ENCODE peak calls at places on chromosomes 13 and 19, in four cellular contexts. One of them, this sample, is unnamed.

GRCh38 chr13:30108216-30108912 is 199.0 kb downstream of the KATNAL1 start:
- DNase-seq in K562: no peak
- DNase-seq in HCT116: no peak
- DNase-seq in H1: no peak
- DNase-seq in this sample: no peak

GRCh38 chr19:42386974-42387707 is 3.0 kb downstream of the CNFN start:
- DNase-seq in K562: peak
- DNase-seq in HCT116: peak
- DNase-seq in H1: no peak
- DNase-seq in this sample: peak

GRCh38 chr13:113665582-113666323 is 1.3 kb upstream of the GRK1 start:
- DNase-seq in K562: no peak
- DNase-seq in HCT116: no peak
- DNase-seq in H1: no peak
- DNase-seq in this sample: no peak

GRCh38 chr19:33888665-33889064 is 92.0 kb downstream of the KCTD15 start:
- DNase-seq in K562: no peak
- DNase-seq in HCT116: no peak
- DNase-seq in H1: no peak
- DNase-seq in this sample: no peak

GRCh38 chr13:24923305-24923640 is 159.3 kb downstream of the RNF17 start:
- DNase-seq in K562: peak
- DNase-seq in HCT116: no peak
- DNase-seq in H1: no peak
- DNase-seq in this sample: no peak

GRCh38 chr19:50051964-50052363 is 26.2 kb downstream of the ZNF473 start:
- DNase-seq in K562: no peak
- DNase-seq in HCT116: no peak
- DNase-seq in H1: no peak
- DNase-seq in this sample: no peak

GRCh38 chr13:43122706-43123268 is 99.4 kb downstream of the DNAJC15 start:
- DNase-seq in K562: no peak
- DNase-seq in HCT116: no peak
- DNase-seq in H1: no peak
- DNase-seq in this sample: no peak

GRCh38 chr19:5961969-5962945 is 15.7 kb downstream of the RANBP3 start:
- DNase-seq in K562: no peak
- DNase-seq in HCT116: no peak
- DNase-seq in H1: no peak
- DNase-seq in this sample: peak

GRCh38 chr13:46388846-46389245 is 1.8 kb upstream of the RUBCNL start:
- DNase-seq in K562: no peak
- DNase-seq in HCT116: no peak
- DNase-seq in H1: no peak
- DNase-seq in this sample: no peak

GRCh38 chr19:51018745-51019543 is 565 bp downstream of the KLK10 start:
- DNase-seq in K562: no peak
- DNase-seq in HCT116: no peak
- DNase-seq in H1: no peak
- DNase-seq in this sample: no peak

GRCh38 chr19:29785360-29785759 is 26.4 kb upstream of the CCNE1 start:
- DNase-seq in K562: no peak
- DNase-seq in HCT116: no peak
- DNase-seq in H1: no peak
- DNase-seq in this sample: no peak

GRCh38 chr13:99425485-99426341 is 75.6 kb upstream of the TM9SF2 start:
- DNase-seq in K562: no peak
- DNase-seq in HCT116: no peak
- DNase-seq in H1: no peak
- DNase-seq in this sample: no peak

GRCh38 chr19:54464044-54464623 is 556 bp upstream of the LENG9 start:
- DNase-seq in K562: peak
- DNase-seq in HCT116: peak
- DNase-seq in H1: peak
- DNase-seq in this sample: peak

GRCh38 chr19:44757057-44757734 is 8.7 kb downstream of the BCL3 start:
- DNase-seq in K562: peak
- DNase-seq in HCT116: no peak
- DNase-seq in H1: no peak
- DNase-seq in this sample: no peak

GRCh38 chr13:110639935-110640334 is 24.6 kb downstream of the NAXD start:
- DNase-seq in K562: no peak
- DNase-seq in HCT116: no peak
- DNase-seq in H1: no peak
- DNase-seq in this sample: no peak

GRCh38 chr19:14683439-14683838 is 6.4 kb upstream of the ZNF333 start:
- DNase-seq in K562: no peak
- DNase-seq in HCT116: no peak
- DNase-seq in H1: no peak
- DNase-seq in this sample: no peak

GRCh38 chr19:10501971-10502523 is 1.1 kb downstream of the KEAP1 start:
- DNase-seq in K562: peak
- DNase-seq in HCT116: no peak
- DNase-seq in H1: no peak
- DNase-seq in this sample: peak

GRCh38 chr19:6415592-6416190 is 8.9 kb downstream of the KHSRP start:
- DNase-seq in K562: no peak
- DNase-seq in HCT116: no peak
- DNase-seq in H1: no peak
- DNase-seq in this sample: no peak

GRCh38 chr13:41813426-41813825 is 147.5 kb downstream of the VWA8 start:
- DNase-seq in K562: no peak
- DNase-seq in HCT116: no peak
- DNase-seq in H1: no peak
- DNase-seq in this sample: no peak

GRCh38 chr13:54536112-54536511 is 1507.5 kb downstream of the OLFM4 start:
- DNase-seq in K562: no peak
- DNase-seq in HCT116: no peak
- DNase-seq in H1: no peak
- DNase-seq in this sample: no peak

GRCh38 chr19:34220472-34221063 is 33.8 kb upstream of the GARRE1 start:
- DNase-seq in K562: peak
- DNase-seq in HCT116: peak
- DNase-seq in H1: no peak
- DNase-seq in this sample: peak

GRCh38 chr19:48881741-48882657 is 9.8 kb downstream of the PPP1R15A start:
- DNase-seq in K562: no peak
- DNase-seq in HCT116: no peak
- DNase-seq in H1: peak
- DNase-seq in this sample: no peak

GRCh38 chr13:113532156-113532806 is 41.8 kb upstream of the DCUN1D2 start:
- DNase-seq in K562: no peak
- DNase-seq in HCT116: no peak
- DNase-seq in H1: peak
- DNase-seq in this sample: no peak

GRCh38 chr19:36686365-36687213 is 823 bp upstream of the ZNF567 start:
- DNase-seq in K562: peak
- DNase-seq in HCT116: no peak
- DNase-seq in H1: no peak
- DNase-seq in this sample: no peak

GRCh38 chr19:8363803-8364771 is at the start of gene ANGPTL4:
- DNase-seq in K562: peak
- DNase-seq in HCT116: peak
- DNase-seq in H1: no peak
- DNase-seq in this sample: no peak

GRCh38 chr19:51394045-51394836 is 3.9 kb upstream of the C19orf84 start:
- DNase-seq in K562: peak
- DNase-seq in HCT116: peak
- DNase-seq in H1: peak
- DNase-seq in this sample: peak

GRCh38 chr19:11236324-11237301 is 2.8 kb upstream of the ANGPTL8 start:
- DNase-seq in K562: no peak
- DNase-seq in HCT116: no peak
- DNase-seq in H1: no peak
- DNase-seq in this sample: peak

GRCh38 chr13:20942938-20943518 is 40.5 kb upstream of the XPO4 start:
- DNase-seq in K562: no peak
- DNase-seq in HCT116: no peak
- DNase-seq in H1: no peak
- DNase-seq in this sample: no peak

GRCh38 chr19:12623361-12624031 is 12.8 kb downstream of the ZNF791 start:
- DNase-seq in K562: no peak
- DNase-seq in HCT116: no peak
- DNase-seq in H1: no peak
- DNase-seq in this sample: no peak

GRCh38 chr19:34241513-34242337 is 12.6 kb upstream of the GARRE1 start:
- DNase-seq in K562: peak
- DNase-seq in HCT116: no peak
- DNase-seq in H1: peak
- DNase-seq in this sample: peak

GRCh38 chr13:113455384-113455783 is 2.1 kb upstream of the ADPRHL1 start:
- DNase-seq in K562: no peak
- DNase-seq in HCT116: no peak
- DNase-seq in H1: no peak
- DNase-seq in this sample: no peak

GRCh38 chr19:32651729-32652140 is 23.2 kb downstream of the ANKRD27 start:
- DNase-seq in K562: no peak
- DNase-seq in HCT116: no peak
- DNase-seq in H1: peak
- DNase-seq in this sample: no peak

GRCh38 chr19:55463583-55464031 is 944 bp downstream of the C19orf85 start:
- DNase-seq in K562: no peak
- DNase-seq in HCT116: no peak
- DNase-seq in H1: no peak
- DNase-seq in this sample: no peak

DNA sequence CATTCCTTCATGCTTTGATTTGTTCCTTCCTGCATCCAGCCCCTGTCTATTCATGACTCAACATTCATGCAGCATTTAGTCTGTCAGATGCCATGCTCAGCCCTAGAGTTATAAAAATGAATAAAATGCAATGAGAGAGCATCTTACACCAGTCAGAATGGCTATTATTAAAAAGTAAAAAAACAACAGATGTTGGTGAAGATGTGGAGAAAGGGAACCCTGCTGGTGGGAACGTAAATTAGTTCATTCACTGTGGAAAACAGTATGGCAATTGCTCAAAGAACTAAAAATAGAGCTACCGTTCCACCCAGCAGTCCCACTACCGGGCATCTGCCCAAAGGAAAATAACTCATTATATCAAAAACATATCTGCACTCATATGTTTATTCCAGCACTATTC is 70.0 kb upstream of the GTF3A start:
- DNase-seq in K562: no peak
- DNase-seq in HCT116: no peak
- DNase-seq in H1: no peak
- DNase-seq in this sample: no peak
- TF ChIP-seq CEBPB in K562: no peak
- TF ChIP-seq CEBPB in HCT116: no peak
- TF ChIP-seq CEBPB in H1: no peak
- TF ChIP-seq CEBPB in this sample: no peak

GRCh38 chr19:17074628-17075034 is 621 bp downstream of the HAUS8 start:
- DNase-seq in K562: no peak
- DNase-seq in HCT116: no peak
- DNase-seq in H1: no peak
- DNase-seq in this sample: no peak

GRCh38 chr19:17075035-17075859 is at the start of the genes HAUS8 and MYO9B:
- DNase-seq in K562: peak
- DNase-seq in HCT116: peak
- DNase-seq in H1: peak
- DNase-seq in this sample: peak

GRCh38 chr19:17076539-17076919 is 952 bp downstream of the MYO9B start:
- DNase-seq in K562: no peak
- DNase-seq in HCT116: no peak
- DNase-seq in H1: no peak
- DNase-seq in this sample: no peak

GRCh38 chr19:17077447-17078028 is 2.0 kb downstream of the MYO9B start:
- DNase-seq in K562: no peak
- DNase-seq in HCT116: no peak
- DNase-seq in H1: no peak
- DNase-seq in this sample: no peak

GRCh38 chr19:17075860-17076538 is 422 bp downstream of the MYO9B start:
- DNase-seq in K562: peak
- DNase-seq in HCT116: no peak
- DNase-seq in H1: no peak
- DNase-seq in this sample: no peak
- TF ChIP-seq FOSL1 in K562: no peak
- TF ChIP-seq FOSL1 in HCT116: no peak
- TF ChIP-seq FOSL1 in H1: no peak
- TF ChIP-seq FOSL1 in this sample: no peak

DNA sequence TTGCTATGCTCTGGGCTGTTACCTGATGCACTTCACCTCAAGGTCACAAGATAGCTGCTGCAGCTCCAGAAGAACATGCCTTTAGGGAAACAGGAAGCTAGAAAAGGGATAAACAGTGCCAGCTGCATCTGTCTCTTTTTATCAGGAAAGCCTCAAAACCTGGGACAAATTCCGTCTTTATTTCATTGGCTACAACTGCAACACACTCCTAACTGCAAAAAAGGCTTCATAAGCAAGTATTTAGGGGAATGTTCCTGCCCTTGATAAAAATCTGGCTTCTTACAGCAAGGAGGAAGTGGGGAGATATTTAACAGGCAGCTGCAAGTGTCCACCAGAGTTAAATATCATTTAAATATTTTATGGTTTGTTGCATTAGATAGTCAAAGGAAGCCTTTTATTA is 34.2 kb upstream of the SERTM1 start:
- DNase-seq in K562: no peak
- DNase-seq in HCT116: no peak
- DNase-seq in H1: no peak
- DNase-seq in this sample: no peak
- TF ChIP-seq CEBPB in K562: no peak
- TF ChIP-seq CEBPB in HCT116: no peak
- TF ChIP-seq CEBPB in H1: no peak
- TF ChIP-seq CEBPB in this sample: no peak

DNA sequence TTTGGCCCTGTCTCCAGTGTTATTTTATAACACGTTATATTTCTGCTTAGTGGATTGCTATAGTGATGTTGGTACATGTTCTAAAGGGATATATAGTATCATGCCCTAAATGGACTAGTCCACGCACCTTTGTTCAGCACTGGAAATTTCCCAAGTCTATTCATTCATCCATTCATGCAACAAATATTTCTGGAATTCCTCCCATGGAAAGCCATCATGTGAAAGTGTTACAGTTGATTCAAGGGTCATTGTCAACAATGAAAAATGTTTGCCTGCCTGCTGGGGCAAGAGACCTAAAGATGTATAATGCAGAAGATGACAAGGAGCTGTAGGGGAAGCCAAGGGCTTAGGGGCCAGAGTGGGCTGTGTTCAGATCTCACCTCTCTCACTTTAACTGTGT is 10.8 kb upstream of the HSPH1 start:
- DNase-seq in K562: no peak
- DNase-seq in HCT116: peak
- DNase-seq in H1: no peak
- DNase-seq in this sample: peak
- TF ChIP-seq FOSL1 in K562: no peak
- TF ChIP-seq FOSL1 in HCT116: peak
- TF ChIP-seq FOSL1 in H1: no peak
- TF ChIP-seq FOSL1 in this sample: peak